ENCODE peak calls at places on chromosomes 16 and 17, in seven cellular contexts. One of them, this sample, is unnamed.
A peak's percentile ranks its signal among the peaks of the same experiment; 100 is the strongest.

GRCh38 chr17:70074991-70075390 is at the start of gene KCNJ16:
- DNase-seq in activated CD4-positive, alpha-beta T cell treated with anti-CD3 and anti-CD28 coated beads, Interleukin-2, amount 10 ng/mL, durations not matched to agents 7 days and 5 days: no peak
- DNase-seq in posterior cingulate gyrus: no peak
- DNase-seq in Calu3: peak; percentile 18
- DNase-seq in SHP77: no peak
- DNase-seq in A549: peak; percentile 70
- DNase-seq in prostate gland: no peak
- DNase-seq in this sample: no peak

GRCh38 chr16:48556913-48557351 is 53.0 kb downstream of the N4BP1 start:
- DNase-seq in activated CD4-positive, alpha-beta T cell treated with anti-CD3 and anti-CD28 coated beads, Interleukin-2, amount 10 ng/mL, durations not matched to agents 7 days and 5 days: no peak
- DNase-seq in posterior cingulate gyrus: no peak
- DNase-seq in Calu3: no peak
- DNase-seq in SHP77: no peak
- DNase-seq in A549: no peak
- DNase-seq in prostate gland: no peak
- DNase-seq in this sample: no peak

GRCh38 chr16:60204221-60204620 is 1470.1 kb upstream of the GOT2 start:
- DNase-seq in activated CD4-positive, alpha-beta T cell treated with anti-CD3 and anti-CD28 coated beads, Interleukin-2, amount 10 ng/mL, durations not matched to agents 7 days and 5 days: no peak
- DNase-seq in posterior cingulate gyrus: no peak
- DNase-seq in Calu3: no peak
- DNase-seq in SHP77: no peak
- DNase-seq in A549: no peak
- DNase-seq in prostate gland: no peak
- DNase-seq in this sample: no peak

GRCh38 chr16:48561960-48562393 is 48.0 kb downstream of the N4BP1 start:
- DNase-seq in activated CD4-positive, alpha-beta T cell treated with anti-CD3 and anti-CD28 coated beads, Interleukin-2, amount 10 ng/mL, durations not matched to agents 7 days and 5 days: no peak
- DNase-seq in posterior cingulate gyrus: no peak
- DNase-seq in Calu3: no peak
- DNase-seq in SHP77: no peak
- DNase-seq in A549: no peak
- DNase-seq in prostate gland: no peak
- DNase-seq in this sample: no peak

GRCh38 chr16:86982912-86983311 is 334.3 kb downstream of the C16orf95 start:
- DNase-seq in activated CD4-positive, alpha-beta T cell treated with anti-CD3 and anti-CD28 coated beads, Interleukin-2, amount 10 ng/mL, durations not matched to agents 7 days and 5 days: no peak
- DNase-seq in posterior cingulate gyrus: peak; percentile 46
- DNase-seq in Calu3: no peak
- DNase-seq in SHP77: no peak
- DNase-seq in A549: no peak
- DNase-seq in prostate gland: no peak
- DNase-seq in this sample: no peak

GRCh38 chr17:72775914-72776313 is 316.6 kb downstream of the SLC39A11 start:
- DNase-seq in activated CD4-positive, alpha-beta T cell treated with anti-CD3 and anti-CD28 coated beads, Interleukin-2, amount 10 ng/mL, durations not matched to agents 7 days and 5 days: no peak
- DNase-seq in posterior cingulate gyrus: no peak
- DNase-seq in Calu3: no peak
- DNase-seq in SHP77: no peak
- DNase-seq in A549: no peak
- DNase-seq in prostate gland: no peak
- DNase-seq in this sample: no peak

GRCh38 chr17:74417178-74418045 is 14.5 kb upstream of the GPRC5C start:
- DNase-seq in activated CD4-positive, alpha-beta T cell treated with anti-CD3 and anti-CD28 coated beads, Interleukin-2, amount 10 ng/mL, durations not matched to agents 7 days and 5 days: no peak
- DNase-seq in posterior cingulate gyrus: peak; percentile 38
- DNase-seq in Calu3: peak; percentile 62
- DNase-seq in SHP77: no peak
- DNase-seq in A549: peak; percentile 90
- DNase-seq in prostate gland: no peak
- DNase-seq in this sample: no peak

GRCh38 chr17:35523296-35523695 is 14.2 kb downstream of the SLFN12L start:
- DNase-seq in activated CD4-positive, alpha-beta T cell treated with anti-CD3 and anti-CD28 coated beads, Interleukin-2, amount 10 ng/mL, durations not matched to agents 7 days and 5 days: no peak
- DNase-seq in posterior cingulate gyrus: no peak
- DNase-seq in Calu3: no peak
- DNase-seq in SHP77: no peak
- DNase-seq in A549: no peak
- DNase-seq in prostate gland: no peak
- DNase-seq in this sample: no peak

GRCh38 chr17:50507871-50508572 is at the start of gene MYCBPAP:
- DNase-seq in activated CD4-positive, alpha-beta T cell treated with anti-CD3 and anti-CD28 coated beads, Interleukin-2, amount 10 ng/mL, durations not matched to agents 7 days and 5 days: peak; percentile 77
- DNase-seq in posterior cingulate gyrus: peak; percentile 97
- DNase-seq in Calu3: peak; percentile 88
- DNase-seq in SHP77: peak; percentile 81
- DNase-seq in A549: peak; percentile 83
- DNase-seq in prostate gland: peak; percentile 74
- DNase-seq in this sample: peak; percentile 85

GRCh38 chr16:86971251-86971650 is 345.9 kb downstream of the C16orf95 start:
- DNase-seq in activated CD4-positive, alpha-beta T cell treated with anti-CD3 and anti-CD28 coated beads, Interleukin-2, amount 10 ng/mL, durations not matched to agents 7 days and 5 days: no peak
- DNase-seq in posterior cingulate gyrus: peak; percentile 29
- DNase-seq in Calu3: no peak
- DNase-seq in SHP77: no peak
- DNase-seq in A549: no peak
- DNase-seq in prostate gland: no peak
- DNase-seq in this sample: no peak

GRCh38 chr17:4807534-4808377 is 804 bp downstream of the PLD2 start:
- DNase-seq in activated CD4-positive, alpha-beta T cell treated with anti-CD3 and anti-CD28 coated beads, Interleukin-2, amount 10 ng/mL, durations not matched to agents 7 days and 5 days: no peak
- DNase-seq in posterior cingulate gyrus: no peak
- DNase-seq in Calu3: no peak
- DNase-seq in SHP77: peak; percentile 32
- DNase-seq in A549: no peak
- DNase-seq in prostate gland: no peak
- DNase-seq in this sample: no peak

GRCh38 chr16:89909777-89910716 is 8.6 kb upstream of the MC1R start:
- DNase-seq in activated CD4-positive, alpha-beta T cell treated with anti-CD3 and anti-CD28 coated beads, Interleukin-2, amount 10 ng/mL, durations not matched to agents 7 days and 5 days: peak; percentile 70
- DNase-seq in posterior cingulate gyrus: peak; percentile 95
- DNase-seq in Calu3: peak; percentile 78
- DNase-seq in SHP77: peak; percentile 79
- DNase-seq in A549: peak; percentile 79
- DNase-seq in prostate gland: peak; percentile 63
- DNase-seq in this sample: peak; percentile 47

GRCh38 chr16:11977206-11978041 is 890 bp downstream of the SNX29 start:
- DNase-seq in activated CD4-positive, alpha-beta T cell treated with anti-CD3 and anti-CD28 coated beads, Interleukin-2, amount 10 ng/mL, durations not matched to agents 7 days and 5 days: no peak
- DNase-seq in posterior cingulate gyrus: peak; percentile 72
- DNase-seq in Calu3: no peak
- DNase-seq in SHP77: no peak
- DNase-seq in A549: peak; percentile 51
- DNase-seq in prostate gland: no peak
- DNase-seq in this sample: no peak

GRCh38 chr17:63842173-63842539 is 329 bp downstream of the SMARCD2 start:
- DNase-seq in activated CD4-positive, alpha-beta T cell treated with anti-CD3 and anti-CD28 coated beads, Interleukin-2, amount 10 ng/mL, durations not matched to agents 7 days and 5 days: no peak
- DNase-seq in posterior cingulate gyrus: no peak
- DNase-seq in Calu3: no peak
- DNase-seq in SHP77: no peak
- DNase-seq in A549: no peak
- DNase-seq in prostate gland: peak; percentile 27
- DNase-seq in this sample: no peak

GRCh38 chr17:79873583-79873982 is 34.3 kb upstream of the CBX4 start:
- DNase-seq in activated CD4-positive, alpha-beta T cell treated with anti-CD3 and anti-CD28 coated beads, Interleukin-2, amount 10 ng/mL, durations not matched to agents 7 days and 5 days: no peak
- DNase-seq in posterior cingulate gyrus: peak; percentile 29
- DNase-seq in Calu3: no peak
- DNase-seq in SHP77: no peak
- DNase-seq in A549: no peak
- DNase-seq in prostate gland: no peak
- DNase-seq in this sample: no peak

GRCh38 chr16:61829631-61830030 is 206.6 kb downstream of the CDH8 start:
- DNase-seq in activated CD4-positive, alpha-beta T cell treated with anti-CD3 and anti-CD28 coated beads, Interleukin-2, amount 10 ng/mL, durations not matched to agents 7 days and 5 days: no peak
- DNase-seq in posterior cingulate gyrus: no peak
- DNase-seq in Calu3: no peak
- DNase-seq in SHP77: no peak
- DNase-seq in A549: no peak
- DNase-seq in prostate gland: no peak
- DNase-seq in this sample: no peak

GRCh38 chr17:8222630-8223355 is 12.4 kb upstream of the AURKB start:
- DNase-seq in activated CD4-positive, alpha-beta T cell treated with anti-CD3 and anti-CD28 coated beads, Interleukin-2, amount 10 ng/mL, durations not matched to agents 7 days and 5 days: peak; percentile 91
- DNase-seq in posterior cingulate gyrus: peak; percentile 99
- DNase-seq in Calu3: peak; percentile 88
- DNase-seq in SHP77: peak; percentile 97
- DNase-seq in A549: peak; percentile 98
- DNase-seq in prostate gland: peak; percentile 90
- DNase-seq in this sample: peak; percentile 77

GRCh38 chr17:67417507-67417906 is 40.4 kb downstream of the PITPNC1 start:
- DNase-seq in activated CD4-positive, alpha-beta T cell treated with anti-CD3 and anti-CD28 coated beads, Interleukin-2, amount 10 ng/mL, durations not matched to agents 7 days and 5 days: no peak
- DNase-seq in posterior cingulate gyrus: no peak
- DNase-seq in Calu3: no peak
- DNase-seq in SHP77: peak; percentile 54
- DNase-seq in A549: no peak
- DNase-seq in prostate gland: no peak
- DNase-seq in this sample: no peak

GRCh38 chr17:1673041-1673790 is 11.5 kb downstream of the PRPF8 start:
- DNase-seq in activated CD4-positive, alpha-beta T cell treated with anti-CD3 and anti-CD28 coated beads, Interleukin-2, amount 10 ng/mL, durations not matched to agents 7 days and 5 days: peak; percentile 20
- DNase-seq in posterior cingulate gyrus: no peak
- DNase-seq in Calu3: no peak
- DNase-seq in SHP77: no peak
- DNase-seq in A549: no peak
- DNase-seq in prostate gland: no peak
- DNase-seq in this sample: no peak

GRCh38 chr17:1313270-1314005 is 34.0 kb downstream of the TRARG1 start:
- DNase-seq in activated CD4-positive, alpha-beta T cell treated with anti-CD3 and anti-CD28 coated beads, Interleukin-2, amount 10 ng/mL, durations not matched to agents 7 days and 5 days: no peak
- DNase-seq in posterior cingulate gyrus: no peak
- DNase-seq in Calu3: no peak
- DNase-seq in SHP77: no peak
- DNase-seq in A549: no peak
- DNase-seq in prostate gland: no peak
- DNase-seq in this sample: no peak

GRCh38 chr16:871562-872330 is 71.2 kb upstream of the GNG13 start:
- DNase-seq in activated CD4-positive, alpha-beta T cell treated with anti-CD3 and anti-CD28 coated beads, Interleukin-2, amount 10 ng/mL, durations not matched to agents 7 days and 5 days: no peak
- DNase-seq in posterior cingulate gyrus: peak; percentile 82
- DNase-seq in Calu3: no peak
- DNase-seq in SHP77: no peak
- DNase-seq in A549: no peak
- DNase-seq in prostate gland: no peak
- DNase-seq in this sample: no peak

GRCh38 chr17:15943971-15944719 is 785 bp upstream of the ADORA2B start:
- DNase-seq in activated CD4-positive, alpha-beta T cell treated with anti-CD3 and anti-CD28 coated beads, Interleukin-2, amount 10 ng/mL, durations not matched to agents 7 days and 5 days: no peak
- DNase-seq in posterior cingulate gyrus: no peak
- DNase-seq in Calu3: no peak
- DNase-seq in SHP77: no peak
- DNase-seq in A549: no peak
- DNase-seq in prostate gland: no peak
- DNase-seq in this sample: no peak

GRCh38 chr17:41404024-41404651 is 6.7 kb upstream of the KRT31 start:
- DNase-seq in activated CD4-positive, alpha-beta T cell treated with anti-CD3 and anti-CD28 coated beads, Interleukin-2, amount 10 ng/mL, durations not matched to agents 7 days and 5 days: no peak
- DNase-seq in posterior cingulate gyrus: no peak
- DNase-seq in Calu3: peak; percentile 81
- DNase-seq in SHP77: no peak
- DNase-seq in A549: peak; percentile 82
- DNase-seq in prostate gland: no peak
- DNase-seq in this sample: no peak

GRCh38 chr16:27922433-27922832 is 141.1 kb downstream of the GSG1L start:
- DNase-seq in activated CD4-positive, alpha-beta T cell treated with anti-CD3 and anti-CD28 coated beads, Interleukin-2, amount 10 ng/mL, durations not matched to agents 7 days and 5 days: no peak
- DNase-seq in posterior cingulate gyrus: no peak
- DNase-seq in Calu3: no peak
- DNase-seq in SHP77: no peak
- DNase-seq in A549: no peak
- DNase-seq in prostate gland: no peak
- DNase-seq in this sample: no peak

GRCh38 chr17:82228278-82228841 is 482 bp upstream of the SLC16A3 start:
- DNase-seq in activated CD4-positive, alpha-beta T cell treated with anti-CD3 and anti-CD28 coated beads, Interleukin-2, amount 10 ng/mL, durations not matched to agents 7 days and 5 days: peak; percentile 74
- DNase-seq in posterior cingulate gyrus: no peak
- DNase-seq in Calu3: no peak
- DNase-seq in SHP77: no peak
- DNase-seq in A549: no peak
- DNase-seq in prostate gland: no peak
- DNase-seq in this sample: peak; percentile 46

GRCh38 chr16:88662843-88663606 is at the start of gene MVD:
- DNase-seq in activated CD4-positive, alpha-beta T cell treated with anti-CD3 and anti-CD28 coated beads, Interleukin-2, amount 10 ng/mL, durations not matched to agents 7 days and 5 days: peak; percentile 98
- DNase-seq in posterior cingulate gyrus: peak; percentile 100
- DNase-seq in Calu3: peak; percentile 99
- DNase-seq in SHP77: peak; percentile 99
- DNase-seq in A549: peak; percentile 98
- DNase-seq in prostate gland: peak; percentile 97
- DNase-seq in this sample: peak; percentile 96

GRCh38 chr16:85136705-85137322 is 24.5 kb upstream of the CIBAR2 start:
- DNase-seq in activated CD4-positive, alpha-beta T cell treated with anti-CD3 and anti-CD28 coated beads, Interleukin-2, amount 10 ng/mL, durations not matched to agents 7 days and 5 days: no peak
- DNase-seq in posterior cingulate gyrus: no peak
- DNase-seq in Calu3: no peak
- DNase-seq in SHP77: peak; percentile 97
- DNase-seq in A549: peak; percentile 38
- DNase-seq in prostate gland: no peak
- DNase-seq in this sample: no peak

GRCh38 chr17:78040561-78041400 is 82.3 kb downstream of the TNRC6C start:
- DNase-seq in activated CD4-positive, alpha-beta T cell treated with anti-CD3 and anti-CD28 coated beads, Interleukin-2, amount 10 ng/mL, durations not matched to agents 7 days and 5 days: peak; percentile 21
- DNase-seq in posterior cingulate gyrus: peak; percentile 93
- DNase-seq in Calu3: peak; percentile 66
- DNase-seq in SHP77: peak; percentile 86
- DNase-seq in A549: peak; percentile 81
- DNase-seq in prostate gland: peak; percentile 72
- DNase-seq in this sample: no peak

GRCh38 chr17:48723555-48724239 is 712 bp downstream of the PRAC2 start:
- DNase-seq in activated CD4-positive, alpha-beta T cell treated with anti-CD3 and anti-CD28 coated beads, Interleukin-2, amount 10 ng/mL, durations not matched to agents 7 days and 5 days: no peak
- DNase-seq in posterior cingulate gyrus: no peak
- DNase-seq in Calu3: peak; percentile 32
- DNase-seq in SHP77: no peak
- DNase-seq in A549: no peak
- DNase-seq in prostate gland: peak; percentile 67
- DNase-seq in this sample: no peak

GRCh38 chr17:78345791-78346494 is 13.9 kb downstream of the SOCS3 start:
- DNase-seq in activated CD4-positive, alpha-beta T cell treated with anti-CD3 and anti-CD28 coated beads, Interleukin-2, amount 10 ng/mL, durations not matched to agents 7 days and 5 days: no peak
- DNase-seq in posterior cingulate gyrus: no peak
- DNase-seq in Calu3: no peak
- DNase-seq in SHP77: no peak
- DNase-seq in A549: no peak
- DNase-seq in prostate gland: no peak
- DNase-seq in this sample: no peak

GRCh38 chr16:70679653-70680494 is 6.0 kb downstream of the MTSS2 start:
- DNase-seq in activated CD4-positive, alpha-beta T cell treated with anti-CD3 and anti-CD28 coated beads, Interleukin-2, amount 10 ng/mL, durations not matched to agents 7 days and 5 days: no peak
- DNase-seq in posterior cingulate gyrus: peak; percentile 74
- DNase-seq in Calu3: no peak
- DNase-seq in SHP77: no peak
- DNase-seq in A549: no peak
- DNase-seq in prostate gland: no peak
- DNase-seq in this sample: no peak

GRCh38 chr17:79162012-79162577 is 87.5 kb downstream of the ENGASE start:
- DNase-seq in activated CD4-positive, alpha-beta T cell treated with anti-CD3 and anti-CD28 coated beads, Interleukin-2, amount 10 ng/mL, durations not matched to agents 7 days and 5 days: no peak
- DNase-seq in posterior cingulate gyrus: no peak
- DNase-seq in Calu3: no peak
- DNase-seq in SHP77: no peak
- DNase-seq in A549: no peak
- DNase-seq in prostate gland: no peak
- DNase-seq in this sample: no peak

GRCh38 chr16:83698964-83699363 is 108.8 kb upstream of the HSBP1 start:
- DNase-seq in activated CD4-positive, alpha-beta T cell treated with anti-CD3 and anti-CD28 coated beads, Interleukin-2, amount 10 ng/mL, durations not matched to agents 7 days and 5 days: no peak
- DNase-seq in posterior cingulate gyrus: no peak
- DNase-seq in Calu3: no peak
- DNase-seq in SHP77: no peak
- DNase-seq in A549: no peak
- DNase-seq in prostate gland: no peak
- DNase-seq in this sample: no peak

GRCh38 chr16:56241596-56241995 is 50.3 kb downstream of the GNAO1 start:
- DNase-seq in activated CD4-positive, alpha-beta T cell treated with anti-CD3 and anti-CD28 coated beads, Interleukin-2, amount 10 ng/mL, durations not matched to agents 7 days and 5 days: no peak
- DNase-seq in posterior cingulate gyrus: no peak
- DNase-seq in Calu3: no peak
- DNase-seq in SHP77: no peak
- DNase-seq in A549: no peak
- DNase-seq in prostate gland: no peak
- DNase-seq in this sample: no peak

GRCh38 chr16:24858219-24859041 is 12.7 kb downstream of the SLC5A11 start:
- DNase-seq in activated CD4-positive, alpha-beta T cell treated with anti-CD3 and anti-CD28 coated beads, Interleukin-2, amount 10 ng/mL, durations not matched to agents 7 days and 5 days: peak; percentile 66
- DNase-seq in posterior cingulate gyrus: peak; percentile 58
- DNase-seq in Calu3: peak; percentile 83
- DNase-seq in SHP77: no peak
- DNase-seq in A549: peak; percentile 68
- DNase-seq in prostate gland: no peak
- DNase-seq in this sample: no peak

GRCh38 chr17:42522263-42522790 is 13.7 kb upstream of the NAGLU start:
- DNase-seq in activated CD4-positive, alpha-beta T cell treated with anti-CD3 and anti-CD28 coated beads, Interleukin-2, amount 10 ng/mL, durations not matched to agents 7 days and 5 days: no peak
- DNase-seq in posterior cingulate gyrus: no peak
- DNase-seq in Calu3: no peak
- DNase-seq in SHP77: no peak
- DNase-seq in A549: no peak
- DNase-seq in prostate gland: no peak
- DNase-seq in this sample: no peak

GRCh38 chr16:14302399-14303181 is 231.5 kb downstream of the MRTFB start:
- DNase-seq in activated CD4-positive, alpha-beta T cell treated with anti-CD3 and anti-CD28 coated beads, Interleukin-2, amount 10 ng/mL, durations not matched to agents 7 days and 5 days: no peak
- DNase-seq in posterior cingulate gyrus: no peak
- DNase-seq in Calu3: peak; percentile 42
- DNase-seq in SHP77: no peak
- DNase-seq in A549: peak; percentile 61
- DNase-seq in prostate gland: no peak
- DNase-seq in this sample: no peak

GRCh38 chr17:66326476-66327047 is 24.1 kb downstream of the PRKCA start:
- DNase-seq in activated CD4-positive, alpha-beta T cell treated with anti-CD3 and anti-CD28 coated beads, Interleukin-2, amount 10 ng/mL, durations not matched to agents 7 days and 5 days: no peak
- DNase-seq in posterior cingulate gyrus: no peak
- DNase-seq in Calu3: no peak
- DNase-seq in SHP77: no peak
- DNase-seq in A549: no peak
- DNase-seq in prostate gland: no peak
- DNase-seq in this sample: no peak